ENCODE peak calls at places on chromosomes 4 and X, in six cellular contexts. One of them, this sample, is unnamed.

GRCh38 chr4:71189471-71189870 is 149.3 kb upstream of the SLC4A4 start:
- DNase-seq in NCI-H1105 treated with DMSO at 0.1 percent for 48 hours: no peak
- DNase-seq in lower lobe of right lung: no peak
- DNase-seq in LHCN-M2: no peak
- DNase-seq in T-cell: no peak
- DNase-seq in lung: no peak
- DNase-seq in this sample: no peak

GRCh38 chr4:152033621-152034020 is 272.8 kb upstream of the GATB start:
- DNase-seq in LHCN-M2: no peak
- DNase-seq in lung: no peak
- DNase-seq in T-cell: no peak
- DNase-seq in lower lobe of right lung: no peak
- DNase-seq in NCI-H1105 treated with DMSO at 0.1 percent for 48 hours: no peak
- DNase-seq in this sample: no peak

GRCh38 chr4:7739918-7740865 is 199.5 kb downstream of the AFAP1 start:
- DNase-seq in lower lobe of right lung: peak; percentile 32
- DNase-seq in LHCN-M2: no peak
- DNase-seq in lung: no peak
- DNase-seq in NCI-H1105 treated with DMSO at 0.1 percent for 48 hours: no peak
- DNase-seq in T-cell: no peak
- DNase-seq in this sample: no peak

GRCh38 chr4:152036626-152037025 is 275.8 kb upstream of the GATB start:
- DNase-seq in LHCN-M2: no peak
- DNase-seq in NCI-H1105 treated with DMSO at 0.1 percent for 48 hours: no peak
- DNase-seq in lower lobe of right lung: no peak
- DNase-seq in lung: no peak
- DNase-seq in T-cell: no peak
- DNase-seq in this sample: no peak

GRCh38 chrX:10854594-10854993 is 234.2 kb upstream of the MID1 start:
- DNase-seq in lung: no peak
- DNase-seq in NCI-H1105 treated with DMSO at 0.1 percent for 48 hours: no peak
- DNase-seq in LHCN-M2: no peak
- DNase-seq in T-cell: no peak
- DNase-seq in lower lobe of right lung: no peak
- DNase-seq in this sample: no peak

GRCh38 chr4:152591361-152591760 is 55.5 kb upstream of the FBXW7 start:
- DNase-seq in NCI-H1105 treated with DMSO at 0.1 percent for 48 hours: peak; percentile 10
- DNase-seq in T-cell: peak; percentile 42
- DNase-seq in lower lobe of right lung: peak; percentile 60
- DNase-seq in LHCN-M2: peak; percentile 12
- DNase-seq in lung: peak; percentile 52
- DNase-seq in this sample: no peak

GRCh38 chr4:94127707-94128328 is 79.8 kb upstream of the SMARCAD1 start:
- DNase-seq in lower lobe of right lung: no peak
- DNase-seq in NCI-H1105 treated with DMSO at 0.1 percent for 48 hours: peak; percentile 21
- DNase-seq in T-cell: no peak
- DNase-seq in lung: no peak
- DNase-seq in LHCN-M2: peak; percentile 22
- DNase-seq in this sample: no peak

GRCh38 chrX:114097411-114097810 is 486.5 kb upstream of the HTR2C start:
- DNase-seq in T-cell: no peak
- DNase-seq in NCI-H1105 treated with DMSO at 0.1 percent for 48 hours: no peak
- DNase-seq in lower lobe of right lung: no peak
- DNase-seq in LHCN-M2: no peak
- DNase-seq in lung: no peak
- DNase-seq in this sample: no peak

GRCh38 chrX:41332408-41332987 is 1.5 kb upstream of the DDX3X start:
- DNase-seq in lung: no peak
- DNase-seq in LHCN-M2: no peak
- DNase-seq in lower lobe of right lung: peak; percentile 56
- DNase-seq in NCI-H1105 treated with DMSO at 0.1 percent for 48 hours: peak; percentile 51
- DNase-seq in T-cell: peak; percentile 11
- DNase-seq in this sample: no peak

GRCh38 chr4:108544504-108544903 is 75.9 kb upstream of the RPL34 start:
- DNase-seq in T-cell: no peak
- DNase-seq in NCI-H1105 treated with DMSO at 0.1 percent for 48 hours: no peak
- DNase-seq in lower lobe of right lung: no peak
- DNase-seq in lung: no peak
- DNase-seq in LHCN-M2: peak; percentile 51
- DNase-seq in this sample: no peak

GRCh38 chrX:75067931-75068330 is 88.2 kb downstream of the ABCB7 start:
- DNase-seq in lower lobe of right lung: no peak
- DNase-seq in LHCN-M2: peak; percentile 39
- DNase-seq in T-cell: no peak
- DNase-seq in lung: no peak
- DNase-seq in NCI-H1105 treated with DMSO at 0.1 percent for 48 hours: no peak
- DNase-seq in this sample: no peak

GRCh38 chrX:55161581-55161980 is 58.6 kb upstream of the PAGE5 start:
- DNase-seq in lower lobe of right lung: no peak
- DNase-seq in NCI-H1105 treated with DMSO at 0.1 percent for 48 hours: no peak
- DNase-seq in T-cell: no peak
- DNase-seq in LHCN-M2: peak; percentile 2
- DNase-seq in lung: no peak
- DNase-seq in this sample: no peak

GRCh38 chr4:60033826-60034225 is 1166.3 kb upstream of the ADGRL3 start:
- DNase-seq in lower lobe of right lung: no peak
- DNase-seq in LHCN-M2: no peak
- DNase-seq in NCI-H1105 treated with DMSO at 0.1 percent for 48 hours: no peak
- DNase-seq in T-cell: no peak
- DNase-seq in lung: no peak
- DNase-seq in this sample: no peak

GRCh38 chr4:11623726-11624037 is 195.0 kb upstream of the HS3ST1 start:
- DNase-seq in LHCN-M2: peak; percentile 19
- DNase-seq in NCI-H1105 treated with DMSO at 0.1 percent for 48 hours: no peak
- DNase-seq in lung: peak; percentile 32
- DNase-seq in lower lobe of right lung: no peak
- DNase-seq in T-cell: peak; percentile 1
- DNase-seq in this sample: no peak

GRCh38 chr4:189940178-189941004 is at the start of gene FRG1:
- DNase-seq in lung: peak; percentile 96
- DNase-seq in T-cell: peak; percentile 94
- DNase-seq in NCI-H1105 treated with DMSO at 0.1 percent for 48 hours: no peak
- DNase-seq in LHCN-M2: peak; percentile 92
- DNase-seq in lower lobe of right lung: peak; percentile 96
- DNase-seq in this sample: peak; percentile 82

GRCh38 chrX:44580466-44580865 is 37.8 kb upstream of the FUNDC1 start:
- DNase-seq in T-cell: no peak
- DNase-seq in LHCN-M2: peak; percentile 44
- DNase-seq in lower lobe of right lung: no peak
- DNase-seq in NCI-H1105 treated with DMSO at 0.1 percent for 48 hours: no peak
- DNase-seq in lung: no peak
- DNase-seq in this sample: peak; percentile 79

GRCh38 chr4:6493668-6494304 is 21.4 kb upstream of the PPP2R2C start:
- DNase-seq in LHCN-M2: no peak
- DNase-seq in lung: peak; percentile 27
- DNase-seq in T-cell: no peak
- DNase-seq in lower lobe of right lung: no peak
- DNase-seq in NCI-H1105 treated with DMSO at 0.1 percent for 48 hours: peak; percentile 18
- DNase-seq in this sample: no peak

GRCh38 chrX:53321216-53321942 is 40.0 kb upstream of the IQSEC2 start:
- DNase-seq in LHCN-M2: no peak
- DNase-seq in NCI-H1105 treated with DMSO at 0.1 percent for 48 hours: no peak
- DNase-seq in T-cell: no peak
- DNase-seq in lower lobe of right lung: peak; percentile 45
- DNase-seq in lung: no peak
- DNase-seq in this sample: no peak

GRCh38 chr4:139279723-139280620 is at the start of gene MGARP:
- DNase-seq in LHCN-M2: peak; percentile 21
- DNase-seq in lung: no peak
- DNase-seq in T-cell: peak; percentile 12
- DNase-seq in NCI-H1105 treated with DMSO at 0.1 percent for 48 hours: peak; percentile 24
- DNase-seq in lower lobe of right lung: peak; percentile 49
- DNase-seq in this sample: no peak

GRCh38 chr4:178789279-178789678 is 1347.0 kb upstream of the AGA start:
- DNase-seq in T-cell: no peak
- DNase-seq in NCI-H1105 treated with DMSO at 0.1 percent for 48 hours: no peak
- DNase-seq in lung: no peak
- DNase-seq in LHCN-M2: no peak
- DNase-seq in lower lobe of right lung: no peak
- DNase-seq in this sample: no peak

This sample was measured in retinal pigment epithelial cell.